ENCODE peak calls at places on chromosomes 7 and 10, in five cellular contexts. U is MG63, D is substantia nigra, G is DMS53, F is lower lobe of right lung. M is an unnamed sample.

GRCh38 chr7:129401228-129401967 is 32.8 kb upstream of the STRIP2 start:
- DNase-seq in D (no peak), F (no peak), U (no peak), G (peak), M (peak)

GRCh38 chr7:95046494-95047240 is 139.3 kb downstream of the PPP1R9A start:
- DNase-seq in F (no peak), U (no peak), D (no peak), G (no peak), M (no peak)

GRCh38 chr10:89138755-89139154 is 68.4 kb downstream of the CH25H start:
- DNase-seq in U (no peak), G (no peak), D (no peak), F (no peak), M (no peak)

GRCh38 chr10:67386260-67386659 is 309.7 kb downstream of the CTNNA3 start:
- DNase-seq in F (no peak), D (no peak), U (no peak), G (no peak), M (no peak)

GRCh38 chr10:61059636-61060035 is 115.7 kb upstream of the RHOBTB1 start:
- DNase-seq in F (no peak), U (no peak), G (no peak), D (no peak), M (no peak)

GRCh38 chr10:19638173-19638872 is 177.9 kb upstream of the PLXDC2 start:
- DNase-seq in D (no peak), G (peak), U (peak), F (no peak), M (peak)

GRCh38 chr7:83677180-83677866 is 28.4 kb upstream of the SEMA3E start:
- DNase-seq in D (no peak), G (peak), U (peak), F (no peak), M (peak)

GRCh38 chr10:90288403-90288933 is 569.4 kb downstream of the HTR7 start:
- DNase-seq in G (peak), U (no peak), D (no peak), F (no peak), M (peak)

GRCh38 chr7:158094046-158094445 is 493.6 kb downstream of the PTPRN2 start:
- DNase-seq in G (no peak), D (no peak), F (peak), U (no peak), M (no peak)

GRCh38 chr7:103446046-103446520 is at the start of gene SLC26A5:
- DNase-seq in D (no peak), G (peak), F (peak), U (peak), M (peak)

GRCh38 chr10:1395025-1395981 is 339.1 kb downstream of the WDR37 start:
- DNase-seq in D (no peak), G (no peak), F (no peak), U (no peak), M (no peak)

GRCh38 chr10:90179696-90180407 is 478.5 kb downstream of the KIF20B start:
- DNase-seq in F (no peak), D (no peak), G (peak), U (peak), M (peak)

GRCh38 chr10:15344256-15344875 is 26.7 kb downstream of the FAM171A1 start:
- DNase-seq in U (no peak), G (no peak), D (no peak), F (no peak), M (no peak)

GRCh38 chr7:86653919-86654659 is 10.4 kb downstream of the GRM3 start:
- DNase-seq in D (peak), G (no peak), F (peak), U (peak), M (no peak)

GRCh38 chr10:106440767-106441166 is 723.7 kb downstream of the SORCS1 start:
- DNase-seq in U (no peak), D (no peak), G (no peak), F (no peak), M (no peak)

GRCh38 chr7:126657599-126658358 is 595.0 kb downstream of the GRM8 start:
- DNase-seq in F (no peak), D (no peak), G (peak), U (no peak), M (no peak)

GRCh38 chr7:101635484-101635883 is 6.4 kb upstream of the MYL10 start:
- DNase-seq in G (no peak), U (peak), F (no peak), D (no peak), M (no peak)

GRCh38 chr7:12030116-12030515 is 181.0 kb upstream of the TMEM106B start:
- DNase-seq in D (no peak), F (no peak), U (no peak), G (no peak), M (no peak)

GRCh38 chr10:118800920-118801319 is 46.1 kb upstream of the CACUL1 start:
- DNase-seq in U (no peak), D (no peak), G (peak), F (no peak), M (peak)

GRCh38 chr7:1854521-1855395 is 184.7 kb downstream of the ELFN1 start:
- DNase-seq in U (no peak), D (no peak), G (no peak), F (peak), M (no peak)

GRCh38 chr7:115634633-115635032 is 395.9 kb downstream of the TFEC start:
- DNase-seq in F (no peak), D (no peak), G (peak), U (peak), M (peak)

GRCh38 chr7:39217752-39218151 is 240.0 kb downstream of the POU6F2 start:
- DNase-seq in U (no peak), F (no peak), D (no peak), G (no peak), M (no peak)

GRCh38 chr10:126463306-126463705 is 75.0 kb upstream of the ADAM12 start:
- DNase-seq in F (no peak), U (no peak), G (no peak), D (no peak), M (no peak)

GRCh38 chr7:106717254-106717996 is 56.5 kb upstream of the CCDC71L start:
- DNase-seq in D (no peak), F (no peak), U (no peak), G (no peak), M (peak)

GRCh38 chr7:99000196-99000903 is 122.0 kb downstream of the TRRAP start:
- DNase-seq in U (peak), G (no peak), F (no peak), D (no peak), M (no peak)

GRCh38 chr7:42883950-42884349 is 27.9 kb downstream of the C7orf25 start:
- DNase-seq in D (no peak), U (no peak), F (peak), G (no peak), M (no peak)

GRCh38 chr7:156764016-156764669 is 123.6 kb downstream of the RNF32 start:
- DNase-seq in G (peak), D (peak), U (peak), F (peak), M (peak)

GRCh38 chr7:42231043-42231442 is 6.0 kb downstream of the GLI3 start:
- DNase-seq in D (no peak), G (no peak), F (no peak), U (no peak), M (no peak)

M was measured in HT-29.